ENCODE peak calls at places on chromosomes 2 and 18, in five cellular contexts. I is neural crest cell, X is breast epithelium, V is heart left ventricle, C is GM10248. P is an unnamed sample.

GRCh38 chr2:231361701-231362588 is 33.6 kb upstream of the B3GNT7 start:
- DNase-seq in C (peak), I (no peak), V (no peak), X (no peak), P (peak)

GRCh38 chr2:16665746-16666452 is at the start of gene CYRIA:
- DNase-seq in V (peak), C (peak), X (no peak), I (peak), P (peak)

GRCh38 chr2:175837046-175837445 is 165.0 kb downstream of the LNPK start:
- DNase-seq in I (no peak), V (no peak), X (no peak), C (no peak), P (no peak)

GRCh38 chr2:219125225-219125885 is 35.3 kb downstream of the NHEJ1 start:
- DNase-seq in I (no peak), C (no peak), V (no peak), X (peak), P (no peak)

GRCh38 chr2:18525236-18525635 is 35.2 kb downstream of the RDH14 start:
- DNase-seq in I (no peak), C (no peak), X (no peak), V (peak), P (no peak)

GRCh38 chr2:27707462-27708256 is 44.0 kb downstream of the SLC4A1AP start:
- DNase-seq in X (no peak), C (no peak), I (no peak), V (no peak), P (no peak)

GRCh38 chr2:186309901-186310300 is 176.2 kb upstream of the ZC3H15 start:
- DNase-seq in V (peak), X (no peak), C (no peak), I (no peak), P (no peak)

GRCh38 chr18:62614499-62614898 is 91.7 kb downstream of the ZCCHC2 start:
- DNase-seq in I (no peak), X (no peak), V (no peak), C (no peak), P (no peak)

GRCh38 chr2:41194235-41194634 is 742.3 kb upstream of the SLC8A1 start:
- DNase-seq in I (peak), V (peak), C (no peak), X (no peak), P (no peak)

GRCh38 chr18:13257361-13257980 is 38.9 kb downstream of the LDLRAD4 start:
- DNase-seq in C (no peak), V (no peak), X (no peak), I (no peak), P (no peak)

GRCh38 chr2:8392098-8392844 is 289.6 kb upstream of the ID2 start:
- DNase-seq in V (no peak), C (no peak), X (no peak), I (no peak), P (no peak)

GRCh38 chr2:18245375-18245774 is 315.1 kb downstream of the RDH14 start:
- DNase-seq in I (no peak), C (no peak), V (no peak), X (no peak), P (no peak)

GRCh38 chr2:225865468-225865867 is 466.0 kb downstream of the NYAP2 start:
- DNase-seq in C (no peak), V (no peak), X (no peak), I (no peak), P (no peak)

GRCh38 chr2:97095661-97096060 is 979 bp upstream of the FAHD2B start:
- DNase-seq in I (no peak), X (no peak), V (no peak), C (no peak), P (no peak)

GRCh38 chr2:239978381-239978780 is 46.8 kb downstream of the NDUFA10 start:
- DNase-seq in V (no peak), I (no peak), C (no peak), X (no peak), P (no peak)

GRCh38 chr18:50090370-50091312 is 104.3 kb downstream of the MYO5B start:
- DNase-seq in I (no peak), C (no peak), V (no peak), X (no peak), P (no peak)

GRCh38 chr2:26605195-26605968 is 35.8 kb downstream of the CIB4 start:
- DNase-seq in I (peak), V (no peak), C (peak), X (peak), P (peak)

GRCh38 chr2:232318175-232318855 is 60.2 kb upstream of the ALPP start:
- DNase-seq in X (no peak), I (no peak), C (no peak), V (no peak), P (no peak)

GRCh38 chr2:74333175-74333574 is 10.0 kb downstream of the SLC4A5 start:
- DNase-seq in I (no peak), X (no peak), V (no peak), C (no peak), P (no peak)

GRCh38 chr2:160205511-160205910 is 5.4 kb upstream of the ITGB6 start:
- DNase-seq in X (peak), I (no peak), V (no peak), C (no peak), P (no peak)

GRCh38 chr2:181657379-181657778 is 474 bp upstream of the CERKL start:
- DNase-seq in X (no peak), C (no peak), V (no peak), I (no peak), P (no peak)

GRCh38 chr2:70948350-70949003 is 12.8 kb downstream of the ATP6V1B1 start:
- DNase-seq in X (peak), V (peak), I (peak), C (peak), P (peak)

GRCh38 chr2:25758348-25758747 is 85.0 kb upstream of the DTNB start:
- DNase-seq in I (no peak), C (no peak), X (no peak), V (no peak), P (no peak)

GRCh38 chr2:152925540-152926448 is 207.4 kb downstream of the ARL6IP6 start:
- DNase-seq in X (peak), V (no peak), C (peak), I (peak), P (peak)

GRCh38 chr2:162317910-162318279 is 589 bp downstream of the IFIH1 start:
- DNase-seq in C (no peak), X (peak), I (no peak), V (no peak), P (no peak)

GRCh38 chr2:162401871-162402270 is 57.9 kb downstream of the GCA start:
- DNase-seq in X (no peak), C (no peak), I (no peak), V (no peak), P (no peak)

GRCh38 chr2:160583162-160583522 is 89.5 kb upstream of the RBMS1 start:
- DNase-seq in V (no peak), C (no peak), X (no peak), I (no peak), P (no peak)

GRCh38 chr2:161946489-161947107 is 127.4 kb downstream of the DPP4 start:
- DNase-seq in V (no peak), X (no peak), C (no peak), I (peak), P (no peak)

GRCh38 chr2:41579811-41580210 is 468.0 kb upstream of the PKDCC start:
- DNase-seq in C (no peak), V (no peak), I (no peak), X (no peak), P (no peak)

GRCh38 chr2:152421521-152422367 is 86.8 kb downstream of the FMNL2 start:
- DNase-seq in X (no peak), C (no peak), V (peak), I (no peak), P (no peak)

GRCh38 chr18:23143059-23143831 is 8.0 kb downstream of the CABLES1 start:
- DNase-seq in C (no peak), I (no peak), X (peak), V (no peak), P (no peak)

GRCh38 chr2:218277921-218278320 is 7.6 kb downstream of the PNKD start:
- DNase-seq in V (no peak), X (no peak), I (no peak), C (no peak), P (no peak)

GRCh38 chr2:239438968-239439367 is 38.1 kb upstream of the HDAC4 start:
- DNase-seq in V (no peak), I (no peak), C (no peak), X (no peak), P (no peak)

GRCh38 chr2:215711484-215712034 is 275.7 kb upstream of the FN1 start:
- DNase-seq in X (no peak), I (no peak), C (no peak), V (peak), P (no peak)

GRCh38 chr2:150147889-150148683 is 339.4 kb downstream of the RND3 start:
- DNase-seq in X (no peak), C (no peak), V (no peak), I (no peak), P (no peak)

GRCh38 chr2:43184339-43184895 is 42.0 kb downstream of the ZFP36L2 start:
- DNase-seq in V (no peak), I (no peak), X (no peak), C (no peak), P (no peak)

GRCh38 chr2:8882094-8882493 is 44.7 kb upstream of the KIDINS220 start:
- DNase-seq in I (peak), V (no peak), C (no peak), X (no peak), P (no peak)

GRCh38 chr2:144448389-144449027 is 71.4 kb downstream of the ZEB2 start:
- DNase-seq in X (no peak), I (no peak), C (no peak), V (no peak), P (no peak)

GRCh38 chr2:144447535-144447934 is 72.4 kb downstream of the ZEB2 start:
- DNase-seq in I (no peak), V (no peak), C (no peak), X (no peak), P (no peak)

GRCh38 chr2:144446136-144446535 is 73.8 kb downstream of the ZEB2 start:
- DNase-seq in V (no peak), C (no peak), X (no peak), I (no peak), P (no peak)

GRCh38 chr2:144451443-144451842 is 68.5 kb downstream of the ZEB2 start:
- DNase-seq in I (no peak), V (no peak), X (no peak), C (no peak), P (no peak)

GRCh38 chr2:144449028-144449406 is 70.9 kb downstream of the ZEB2 start:
- DNase-seq in X (no peak), C (peak), V (no peak), I (no peak), P (peak)
- TF ChIP-seq CTCF in X (no peak), C (peak), V (peak), I (peak), P (peak)

GRCh38 chr2:179936654-179937053 is 70.4 kb downstream of the CWC22 start:
- DNase-seq in V (no peak), C (no peak), X (no peak), I (peak), P (no peak)
- TF ChIP-seq CTCF in V (no peak), C (no peak), X (no peak), I (peak), P (peak)

DNA sequence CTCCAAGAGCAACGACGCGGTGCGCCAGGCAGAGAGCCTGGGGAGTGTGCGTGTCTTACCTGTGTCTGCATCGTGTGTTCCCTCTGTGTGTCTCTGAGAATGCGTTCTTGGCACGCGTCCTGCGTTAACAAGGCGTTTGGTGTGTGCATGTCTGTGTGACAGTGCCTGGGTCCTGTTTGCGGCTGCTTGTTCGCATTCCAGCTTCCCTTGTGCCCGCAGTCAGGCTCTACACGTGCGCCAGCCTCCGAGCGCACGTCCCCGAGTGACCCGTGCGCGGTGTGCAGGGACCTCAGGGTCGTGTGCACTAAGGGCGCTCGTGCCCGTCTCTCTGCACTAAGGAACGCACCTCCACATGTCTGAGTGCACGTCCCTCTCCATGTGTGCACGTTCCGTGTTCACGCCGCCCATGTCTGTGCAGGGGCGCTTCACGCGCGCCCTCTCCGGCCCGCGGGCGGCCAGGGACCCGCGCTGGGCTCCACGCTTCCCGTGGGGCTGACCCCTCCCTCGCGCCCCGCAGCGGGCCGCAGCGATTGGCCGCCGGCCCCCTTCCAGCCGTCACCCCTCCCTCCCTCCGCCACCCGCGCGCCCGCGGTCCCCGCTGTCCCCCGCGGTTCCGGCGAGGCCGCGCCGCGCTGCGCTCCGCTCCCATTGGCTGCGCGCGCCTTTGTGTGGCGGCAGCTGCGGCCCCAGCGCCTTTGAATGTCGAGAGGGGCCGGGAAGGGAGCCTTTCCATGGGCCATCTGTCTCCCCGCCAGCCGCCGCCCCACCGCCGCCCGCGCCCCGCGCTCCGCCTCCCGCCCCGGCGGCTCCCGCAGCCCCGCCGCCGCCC is 229.4 kb downstream of the HAUS1 start:
- DNase-seq in V (peak), X (peak), C (no peak), I (peak), P (no peak)
- TF ChIP-seq CTCF in V (no peak), X (no peak), C (no peak), I (no peak), P (no peak)

GRCh38 chr2:237451582-237452469 is 35.2 kb upstream of the MLPH start:
- DNase-seq in C (no peak), I (no peak), X (no peak), V (peak), P (no peak)
- TF ChIP-seq CTCF in C (no peak), I (no peak), X (no peak), V (peak), P (no peak)

GRCh38 chr2:46229134-46230063 is 67.8 kb upstream of the EPAS1 start:
- DNase-seq in V (no peak), C (peak), I (no peak), X (no peak), P (peak)
- TF ChIP-seq CTCF in V (no peak), C (no peak), I (no peak), X (no peak), P (no peak)

GRCh38 chr2:7111626-7112025 is 194.4 kb downstream of the RNF144A start:
- DNase-seq in C (no peak), V (no peak), X (no peak), I (no peak), P (no peak)
- TF ChIP-seq CTCF in C (no peak), V (no peak), X (no peak), I (no peak), P (no peak)

GRCh38 chr2:183359867-183360266 is 235.6 kb downstream of the NUP35 start:
- DNase-seq in I (no peak), C (no peak), V (no peak), X (no peak), P (no peak)
- TF ChIP-seq CTCF in I (peak), C (no peak), V (no peak), X (no peak), P (no peak)